ENCODE peak calls at places on chromosomes 6 and 20, in six cellular contexts. S, W, A, Q, J and D are unnamed samples.

GRCh38 chr20:49948178-49948577 is 12.0 kb downstream of the RNF114 start:
- DNase-seq in W (no peak), J (no peak), Q (no peak), S (no peak), A (no peak), D (no peak)

GRCh38 chr6:38638941-38639497 is 710 bp downstream of the BTBD9 start:
- DNase-seq in J (no peak), A (peak; percentile 79), W (peak; percentile 50), S (peak; percentile 79), Q (peak; percentile 34), D (no peak)

GRCh38 chr6:169409742-169410312 is 156.2 kb upstream of the THBS2 start:
- DNase-seq in A (no peak), S (no peak), Q (no peak), J (no peak), W (no peak), D (no peak)

GRCh38 chr6:69791065-69791471 is 5.7 kb downstream of the LMBRD1 start:
- DNase-seq in A (peak; percentile 1), J (no peak), S (no peak), Q (no peak), W (no peak), D (no peak)

GRCh38 chr20:57999465-58000111 is 228.9 kb downstream of the ANKRD60 start:
- DNase-seq in W (peak; percentile 78), A (no peak), Q (peak; percentile 39), S (no peak), J (no peak), D (peak; percentile 76)

GRCh38 chr6:40755046-40755681 is 168.0 kb upstream of the LRFN2 start:
- DNase-seq in W (no peak), A (peak; percentile 61), J (peak; percentile 32), S (no peak), Q (no peak), D (no peak)

GRCh38 chr6:8195040-8195713 is 92.8 kb upstream of the EEF1E1 start:
- DNase-seq in S (no peak), W (no peak), J (no peak), A (no peak), Q (no peak), D (no peak)

GRCh38 chr6:88982720-88983119 is 19.3 kb upstream of the RNGTT start:
- DNase-seq in A (peak; percentile 92), W (peak; percentile 70), J (no peak), Q (peak; percentile 37), S (no peak), D (peak; percentile 65)

GRCh38 chr6:18155273-18155863 is at the start of gene KDM1B:
- DNase-seq in S (no peak), W (peak; percentile 98), Q (peak; percentile 98), J (peak; percentile 98), A (peak; percentile 99), D (peak; percentile 99)

GRCh38 chr6:24982231-24982630 is 46.5 kb upstream of the RIPOR2 start:
- DNase-seq in W (no peak), Q (no peak), A (peak; percentile 39), J (no peak), S (no peak), D (no peak)

GRCh38 chr6:3001773-3002293 is 2.1 kb downstream of the NQO2 start:
- DNase-seq in A (peak; percentile 83), J (no peak), S (no peak), Q (no peak), W (peak; percentile 74), D (no peak)

GRCh38 chr20:59596690-59597089 is 7.7 kb upstream of the PHACTR3 start:
- DNase-seq in A (no peak), S (no peak), Q (no peak), J (no peak), W (no peak), D (peak; percentile 17)

GRCh38 chr6:121584591-121585369 is 149.3 kb downstream of the GJA1 start:
- DNase-seq in A (peak; percentile 27), Q (no peak), S (no peak), J (no peak), W (no peak), D (no peak)

GRCh38 chr20:60246751-60247150 is 288.5 kb downstream of the CDH26 start:
- DNase-seq in W (no peak), S (no peak), A (no peak), Q (no peak), J (no peak), D (no peak)

GRCh38 chr6:158611600-158612041 is 32.9 kb downstream of the DYNLT1 start:
- DNase-seq in S (peak; percentile 86), Q (no peak), A (no peak), W (no peak), J (peak; percentile 88), D (no peak)

GRCh38 chr6:87538510-87539260 is 51.1 kb downstream of the RARS2 start:
- DNase-seq in A (no peak), J (no peak), Q (no peak), W (no peak), S (no peak), D (no peak)

GRCh38 chr6:148407372-148407771 is 64.7 kb downstream of the SASH1 start:
- DNase-seq in S (no peak), W (peak; percentile 97), Q (peak; percentile 32), A (peak; percentile 92), J (no peak), D (no peak)

GRCh38 chr6:169070506-169071176 is 183.0 kb downstream of the THBS2 start:
- DNase-seq in J (no peak), W (no peak), Q (peak; percentile 89), S (no peak), A (peak; percentile 99), D (peak; percentile 94)

GRCh38 chr6:41470341-41471063 is 75.7 kb upstream of the FOXP4 start:
- DNase-seq in S (peak; percentile 87), Q (peak; percentile 75), W (no peak), A (peak; percentile 65), J (no peak), D (peak; percentile 88)

GRCh38 chr20:38658879-38659612 is 57.4 kb downstream of the ARHGAP40 start:
- DNase-seq in W (peak; percentile 16), J (peak; percentile 87), S (no peak), Q (no peak), A (peak; percentile 33), D (no peak)

GRCh38 chr6:169839493-169839892 is 88.1 kb downstream of the ERMARD start:
- DNase-seq in Q (no peak), W (no peak), S (peak; percentile 54), J (no peak), A (no peak), D (no peak)

GRCh38 chr20:31693987-31694661 is 28.5 kb downstream of the BCL2L1 start:
- DNase-seq in S (no peak), J (peak; percentile 41), Q (no peak), W (no peak), A (no peak), D (no peak)

GRCh38 chr20:7924692-7925091 is 15.6 kb downstream of the HAO1 start:
- DNase-seq in A (peak; percentile 80), S (no peak), W (peak; percentile 93), Q (no peak), J (no peak), D (no peak)

DNA sequence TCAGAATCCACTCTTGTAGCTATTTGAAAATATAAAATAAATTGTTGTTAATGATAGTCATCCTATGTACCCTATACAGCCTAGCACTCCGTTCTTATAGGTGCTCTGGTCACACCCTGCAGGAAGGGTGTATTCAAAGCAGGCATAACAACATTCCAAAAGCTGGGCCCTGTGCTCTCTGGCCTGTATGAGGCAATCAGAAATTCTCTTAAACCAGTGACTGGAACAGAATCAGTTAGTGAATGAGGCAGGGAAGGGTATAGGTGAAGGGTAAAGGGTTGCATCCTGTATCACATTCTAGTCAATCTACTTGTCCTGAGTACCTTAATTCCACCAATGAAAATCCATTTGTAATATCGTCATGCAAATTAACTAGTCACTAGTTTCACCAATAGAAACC is 154.5 kb upstream of the ZNF217 start:
- DNase-seq in Q (no peak), W (no peak), S (no peak), A (no peak), J (no peak), D (no peak)
- H3K4me1 ChIP-seq in Q (no peaks in the 10 kb centered on the region), W (peaks cover 8% of the 10 kb centered on the region), S (peaks cover 6% of the 10 kb centered on the region), A (peaks cover 24% of the 10 kb centered on the region), J (peaks cover 15% of the 10 kb centered on the region), D (no peaks in the 10 kb centered on the region)

DNA sequence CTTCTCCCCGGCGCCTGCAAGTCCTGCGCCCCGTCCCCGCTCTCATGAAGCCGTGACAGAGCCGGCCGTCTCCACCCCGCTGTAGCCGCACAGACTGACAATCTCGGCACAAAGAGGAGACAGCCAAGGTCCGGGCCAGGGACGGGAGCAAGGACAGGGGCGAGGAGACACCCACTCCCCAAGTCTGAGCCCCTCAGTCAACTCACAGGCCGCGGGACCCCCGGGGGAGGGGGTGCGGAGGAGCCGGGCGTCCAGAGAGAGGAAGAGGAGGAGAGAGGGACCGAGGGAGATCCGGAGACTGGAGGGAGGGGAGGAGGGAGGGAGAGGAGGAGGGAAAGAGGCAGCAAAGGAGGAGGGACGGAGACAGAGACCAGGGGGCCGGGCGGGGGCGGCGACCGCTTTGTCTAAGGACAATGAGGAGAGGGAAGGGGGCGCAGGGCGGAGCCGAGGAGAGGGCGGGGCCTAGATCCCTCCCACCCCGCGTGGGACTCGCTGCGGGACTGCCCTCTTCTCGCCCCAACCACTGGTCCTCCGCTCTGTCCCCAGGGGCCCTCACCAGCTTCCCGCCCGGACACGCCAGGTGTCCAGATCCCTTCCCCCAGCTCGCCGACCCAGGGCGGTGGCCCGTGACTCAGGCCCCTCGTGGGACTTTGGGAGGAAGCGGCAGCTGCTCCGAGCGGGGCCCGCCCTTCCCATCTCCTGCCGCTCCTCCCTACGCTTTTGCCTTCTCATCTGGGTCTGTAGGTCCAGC is 638 bp upstream of the PPP1R18 start:
- DNase-seq in S (peak; percentile 99), Q (peak; percentile 97), W (peak; percentile 93), J (peak; percentile 89), A (peak; percentile 96), D (peak; percentile 98)
- H3K4me1 ChIP-seq in S (peaks cover 14% of the 10 kb centered on the region), Q (peaks cover 35% of the 10 kb centered on the region), W (peaks cover 33% of the 10 kb centered on the region), J (peaks cover 16% of the 10 kb centered on the region), A (peaks cover 41% of the 10 kb centered on the region), D (no peaks in the 10 kb centered on the region)

GRCh38 chr20:40893610-40894242 is 134.9 kb upstream of the TOP1 start:
- DNase-seq in W (no peak), S (no peak), J (no peak), A (no peak), Q (no peak), D (no peak)
- H3K4me1 ChIP-seq in W (no peaks in the 10 kb centered on the region), S (no peaks in the 10 kb centered on the region), J (no peaks in the 10 kb centered on the region), A (peaks cover 17% of the 10 kb centered on the region), Q (peaks cover 11% of the 10 kb centered on the region), D (no peaks in the 10 kb centered on the region)

GRCh38 chr6:44228031-44228430 is 4.6 kb downstream of the SLC29A1 start:
- DNase-seq in W (no peak), S (no peak), A (no peak), Q (no peak), J (no peak), D (no peak)

GRCh38 chr6:44228433-44228832 is 5.0 kb downstream of the SLC29A1 start:
- DNase-seq in Q (no peak), S (no peak), J (no peak), A (no peak), W (no peak), D (peak; percentile 65)

GRCh38 chr6:44230034-44230675 is 6.8 kb downstream of the SLC29A1 start:
- DNase-seq in A (no peak), Q (no peak), W (no peak), S (peak; percentile 38), J (no peak), D (peak; percentile 69)

GRCh38 chr6:44229376-44230033 is 6.1 kb downstream of the SLC29A1 start:
- DNase-seq in S (no peak), J (no peak), Q (peak; percentile 72), W (no peak), A (no peak), D (no peak)

DNA sequence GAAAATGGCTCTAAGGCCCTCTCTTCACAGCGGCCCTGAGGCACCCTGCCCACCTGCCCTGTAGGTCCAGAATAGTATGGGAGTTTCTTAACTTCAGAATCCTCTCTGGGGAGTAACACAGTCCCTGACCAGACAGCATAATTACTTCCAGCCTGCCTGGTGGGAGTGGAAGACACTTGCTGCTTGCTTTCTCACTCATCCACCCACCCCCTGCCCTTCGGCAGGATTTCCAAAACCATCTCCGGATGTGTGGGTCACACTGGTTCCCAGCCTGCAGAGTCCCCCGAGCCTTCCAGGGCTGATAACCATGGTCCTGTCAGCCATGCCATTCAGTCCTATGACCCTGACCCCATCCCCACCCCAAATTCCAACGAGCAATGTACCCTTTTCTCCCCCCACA is 5.4 kb downstream of the SLC29A1 start:
- DNase-seq in Q (no peak), S (no peak), A (peak; percentile 7), W (no peak), J (no peak), D (no peak)
- H3K4me1 ChIP-seq in Q (peaks cover 72% of the 10 kb centered on the region), S (peaks cover 6% of the 10 kb centered on the region), A (peaks cover 73% of the 10 kb centered on the region), W (peaks cover 30% of the 10 kb centered on the region), J (peaks cover 11% of the 10 kb centered on the region), D (no peaks in the 10 kb centered on the region)